ENCODE peak calls at places on chromosomes 1 and 21, in four cellular contexts. M is putamen, T is ELR, S is hippocampal formation. Y is an unnamed sample.

GRCh38 chr1:40316595-40317393 is at the start of gene COL9A2:
- DNase-seq in M (peak; percentile 89), S (peak; percentile 82), T (peak; percentile 58), Y (peak; percentile 45)

GRCh38 chr1:232597721-232598120 is 32.2 kb downstream of the SIPA1L2 start:
- DNase-seq in T (no peak), M (no peak), S (no peak), Y (no peak)

GRCh38 chr1:201769966-201770365 is 59.0 kb upstream of the IPO9 start:
- DNase-seq in S (peak; percentile 98), T (no peak), M (peak; percentile 97), Y (no peak)

GRCh38 chr1:6982443-6982842 is 197.2 kb downstream of the CAMTA1 start:
- DNase-seq in M (no peak), S (no peak), T (no peak), Y (no peak)

GRCh38 chr1:160520999-160521398 is 2.1 kb downstream of the SLAMF6 start:
- DNase-seq in M (no peak), S (no peak), T (no peak), Y (no peak)

GRCh38 chr1:22752339-22752738 is 41.7 kb downstream of the EPHB2 start:
- DNase-seq in M (no peak), T (no peak), S (no peak), Y (no peak)

GRCh38 chr21:29893687-29894086 is 46.1 kb downstream of the GRIK1 start:
- DNase-seq in S (no peak), T (no peak), M (no peak), Y (peak; percentile 9)

GRCh38 chr1:245129321-245129720 is 25.5 kb upstream of the KIF26B start:
- DNase-seq in M (no peak), T (no peak), S (no peak), Y (no peak)

GRCh38 chr1:209094384-209094783 is 489.1 kb upstream of the CAMK1G start:
- DNase-seq in S (no peak), T (no peak), M (no peak), Y (no peak)

GRCh38 chr1:42586016-42586415 is 72.2 kb upstream of the PPIH start:
- DNase-seq in S (no peak), M (no peak), T (no peak), Y (no peak)

GRCh38 chr1:79232831-79233230 is 226.3 kb upstream of the ADGRL4 start:
- DNase-seq in T (no peak), M (no peak), S (no peak), Y (no peak)

GRCh38 chr1:212814989-212815388 is 23.3 kb downstream of the TATDN3 start:
- DNase-seq in S (peak; percentile 40), T (peak; percentile 17), M (peak; percentile 35), Y (peak; percentile 26)

GRCh38 chr1:189821838-189822237 is 655.8 kb downstream of the BRINP3 start:
- DNase-seq in M (no peak), T (no peak), S (no peak), Y (no peak)

GRCh38 chr1:225892307-225892706 is 3.4 kb upstream of the LEFTY1 start:
- DNase-seq in M (no peak), S (no peak), T (no peak), Y (no peak)

GRCh38 chr1:197327776-197328364 is 59.8 kb downstream of the CRB1 start:
- DNase-seq in T (peak; percentile 38), S (peak; percentile 46), M (no peak), Y (peak; percentile 33)

GRCh38 chr21:45279446-45280177 is 8.1 kb downstream of the POFUT2 start:
- DNase-seq in T (no peak), M (no peak), S (no peak), Y (no peak)

GRCh38 chr1:64505944-64506658 is 36.2 kb downstream of the CACHD1 start:
- DNase-seq in T (peak; percentile 22), S (no peak), M (no peak), Y (peak; percentile 54)

GRCh38 chr1:51303315-51303714 is 27.0 kb downstream of the TTC39A start:
- DNase-seq in S (no peak), M (no peak), T (no peak), Y (no peak)

GRCh38 chr1:105894006-105894405 is 1162.5 kb upstream of the PRMT6 start:
- DNase-seq in S (no peak), T (peak; percentile 67), M (no peak), Y (peak; percentile 51)

GRCh38 chr21:42219606-42220137 is 732 bp downstream of the ABCG1 start:
- DNase-seq in M (no peak), T (no peak), S (no peak), Y (no peak)

GRCh38 chr1:168386949-168387586 is 106.4 kb downstream of the TBX19 start:
- DNase-seq in S (no peak), M (peak; percentile 87), T (no peak), Y (peak; percentile 59)

GRCh38 chr1:6347641-6348487 is 45.7 kb downstream of the ACOT7 start:
- DNase-seq in M (no peak), T (peak; percentile 42), S (no peak), Y (peak; percentile 63)

GRCh38 chr21:35697321-35697808 is 363.0 kb downstream of the SETD4 start:
- DNase-seq in M (peak; percentile 53), S (no peak), T (no peak), Y (no peak)

GRCh38 chr1:27109103-27109822 is 45.7 kb downstream of the SLC9A1 start:
- DNase-seq in S (no peak), M (no peak), T (peak; percentile 47), Y (peak; percentile 61)

Y was measured in PC-3.